ENCODE peak calls at places on chromosome 3, in nine cellular contexts. One of them, this sample, is unnamed.

GRCh38 chr3:186502138-186502941 is 41.8 kb downstream of the CRYGS start:
- DNase-seq in RWPE1: no peak
- DNase-seq in neural progenitor cell: peak; percentile 23
- DNase-seq in AG08396: no peak
- DNase-seq in left cardiac atrium: no peak
- DNase-seq in Panc1: no peak
- DNase-seq in ovary: no peak
- DNase-seq in skeletal muscle cell: no peak
- DNase-seq in NCI-H460: no peak
- DNase-seq in this sample: no peak

GRCh38 chr3:159453036-159453435 is 535.6 kb upstream of the IL12A start:
- DNase-seq in RWPE1: no peak
- DNase-seq in neural progenitor cell: no peak
- DNase-seq in AG08396: no peak
- DNase-seq in left cardiac atrium: no peak
- DNase-seq in Panc1: no peak
- DNase-seq in ovary: no peak
- DNase-seq in skeletal muscle cell: no peak
- DNase-seq in NCI-H460: no peak
- DNase-seq in this sample: no peak

GRCh38 chr3:88189361-88189810 is 39.6 kb downstream of the C3orf38 start:
- DNase-seq in RWPE1: no peak
- DNase-seq in neural progenitor cell: no peak
- DNase-seq in AG08396: no peak
- DNase-seq in left cardiac atrium: no peak
- DNase-seq in Panc1: no peak
- DNase-seq in ovary: no peak
- DNase-seq in skeletal muscle cell: no peak
- DNase-seq in NCI-H460: no peak
- DNase-seq in this sample: no peak

GRCh38 chr3:105938101-105938500 is 69.3 kb upstream of the CBLB start:
- DNase-seq in RWPE1: no peak
- DNase-seq in neural progenitor cell: no peak
- DNase-seq in AG08396: peak; percentile 46
- DNase-seq in left cardiac atrium: no peak
- DNase-seq in Panc1: no peak
- DNase-seq in ovary: no peak
- DNase-seq in skeletal muscle cell: peak; percentile 43
- DNase-seq in NCI-H460: no peak
- DNase-seq in this sample: peak; percentile 77

GRCh38 chr3:141858312-141858711 is 18.1 kb upstream of the ATP1B3 start:
- DNase-seq in RWPE1: no peak
- DNase-seq in neural progenitor cell: no peak
- DNase-seq in AG08396: no peak
- DNase-seq in left cardiac atrium: no peak
- DNase-seq in Panc1: no peak
- DNase-seq in ovary: no peak
- DNase-seq in skeletal muscle cell: no peak
- DNase-seq in NCI-H460: no peak
- DNase-seq in this sample: no peak

GRCh38 chr3:145116769-145117168 is 1044.2 kb downstream of the PLOD2 start:
- DNase-seq in RWPE1: no peak
- DNase-seq in neural progenitor cell: no peak
- DNase-seq in AG08396: no peak
- DNase-seq in left cardiac atrium: no peak
- DNase-seq in Panc1: no peak
- DNase-seq in ovary: no peak
- DNase-seq in skeletal muscle cell: no peak
- DNase-seq in NCI-H460: no peak
- DNase-seq in this sample: no peak

GRCh38 chr3:105139851-105140560 is 226.7 kb upstream of the ALCAM start:
- DNase-seq in RWPE1: no peak
- DNase-seq in neural progenitor cell: no peak
- DNase-seq in AG08396: no peak
- DNase-seq in left cardiac atrium: no peak
- DNase-seq in Panc1: no peak
- DNase-seq in ovary: no peak
- DNase-seq in skeletal muscle cell: no peak
- DNase-seq in NCI-H460: no peak
- DNase-seq in this sample: no peak

GRCh38 chr3:129623447-129624118 is 17.1 kb upstream of the PLXND1 start:
- DNase-seq in RWPE1: no peak
- DNase-seq in neural progenitor cell: no peak
- DNase-seq in AG08396: peak; percentile 2
- DNase-seq in left cardiac atrium: peak; percentile 89
- DNase-seq in Panc1: no peak
- DNase-seq in ovary: peak; percentile 52
- DNase-seq in skeletal muscle cell: no peak
- DNase-seq in NCI-H460: no peak
- DNase-seq in this sample: no peak

GRCh38 chr3:125605771-125606170 is 10.5 kb upstream of the OSBPL11 start:
- DNase-seq in RWPE1: no peak
- DNase-seq in neural progenitor cell: peak; percentile 37
- DNase-seq in AG08396: no peak
- DNase-seq in left cardiac atrium: no peak
- DNase-seq in Panc1: no peak
- DNase-seq in ovary: no peak
- DNase-seq in skeletal muscle cell: no peak
- DNase-seq in NCI-H460: no peak
- DNase-seq in this sample: no peak

GRCh38 chr3:187122261-187122660 is 17.0 kb downstream of the RPL39L start:
- DNase-seq in RWPE1: no peak
- DNase-seq in neural progenitor cell: no peak
- DNase-seq in AG08396: no peak
- DNase-seq in left cardiac atrium: no peak
- DNase-seq in Panc1: no peak
- DNase-seq in ovary: no peak
- DNase-seq in skeletal muscle cell: no peak
- DNase-seq in NCI-H460: no peak
- DNase-seq in this sample: peak; percentile 48

GRCh38 chr3:14143271-14143605 is 18.4 kb downstream of the TMEM43 start:
- DNase-seq in RWPE1: no peak
- DNase-seq in neural progenitor cell: no peak
- DNase-seq in AG08396: no peak
- DNase-seq in left cardiac atrium: no peak
- DNase-seq in Panc1: no peak
- DNase-seq in ovary: no peak
- DNase-seq in skeletal muscle cell: no peak
- DNase-seq in NCI-H460: no peak
- DNase-seq in this sample: peak; percentile 66

GRCh38 chr3:156160653-156161052 is 40.3 kb downstream of the KCNAB1 start:
- DNase-seq in RWPE1: no peak
- DNase-seq in neural progenitor cell: no peak
- DNase-seq in AG08396: no peak
- DNase-seq in left cardiac atrium: no peak
- DNase-seq in Panc1: no peak
- DNase-seq in ovary: no peak
- DNase-seq in skeletal muscle cell: no peak
- DNase-seq in NCI-H460: no peak
- DNase-seq in this sample: no peak

GRCh38 chr3:159635047-159635641 is 353.5 kb upstream of the IL12A start:
- DNase-seq in RWPE1: peak; percentile 26
- DNase-seq in neural progenitor cell: no peak
- DNase-seq in AG08396: no peak
- DNase-seq in left cardiac atrium: no peak
- DNase-seq in Panc1: no peak
- DNase-seq in ovary: no peak
- DNase-seq in skeletal muscle cell: no peak
- DNase-seq in NCI-H460: no peak
- DNase-seq in this sample: peak; percentile 83

GRCh38 chr3:4754180-4755086 is 224.8 kb upstream of the BHLHE40 start:
- DNase-seq in RWPE1: no peak
- DNase-seq in neural progenitor cell: no peak
- DNase-seq in AG08396: no peak
- DNase-seq in left cardiac atrium: no peak
- DNase-seq in Panc1: no peak
- DNase-seq in ovary: no peak
- DNase-seq in skeletal muscle cell: no peak
- DNase-seq in NCI-H460: no peak
- DNase-seq in this sample: no peak

GRCh38 chr3:45881031-45882022 is 5.0 kb upstream of the CCR9 start:
- DNase-seq in RWPE1: peak; percentile 30
- DNase-seq in neural progenitor cell: no peak
- DNase-seq in AG08396: peak; percentile 14
- DNase-seq in left cardiac atrium: peak; percentile 23
- DNase-seq in Panc1: no peak
- DNase-seq in ovary: no peak
- DNase-seq in skeletal muscle cell: no peak
- DNase-seq in NCI-H460: no peak
- DNase-seq in this sample: no peak

GRCh38 chr3:69051796-69052566 is at the start of gene TMF1:
- DNase-seq in RWPE1: peak; percentile 94
- DNase-seq in neural progenitor cell: peak; percentile 99
- DNase-seq in AG08396: peak; percentile 96
- DNase-seq in left cardiac atrium: peak; percentile 99
- DNase-seq in Panc1: peak; percentile 89
- DNase-seq in ovary: peak; percentile 98
- DNase-seq in skeletal muscle cell: peak; percentile 97
- DNase-seq in NCI-H460: peak; percentile 95
- DNase-seq in this sample: peak; percentile 98

GRCh38 chr3:108322352-108322751 is 26.0 kb downstream of the HHLA2 start:
- DNase-seq in RWPE1: no peak
- DNase-seq in neural progenitor cell: no peak
- DNase-seq in AG08396: no peak
- DNase-seq in left cardiac atrium: no peak
- DNase-seq in Panc1: no peak
- DNase-seq in ovary: no peak
- DNase-seq in skeletal muscle cell: no peak
- DNase-seq in NCI-H460: no peak
- DNase-seq in this sample: no peak

GRCh38 chr3:190012314-190012782 is 108.3 kb downstream of the P3H2 start:
- DNase-seq in RWPE1: peak; percentile 72
- DNase-seq in neural progenitor cell: peak; percentile 13
- DNase-seq in AG08396: peak; percentile 17
- DNase-seq in left cardiac atrium: no peak
- DNase-seq in Panc1: peak; percentile 83
- DNase-seq in ovary: no peak
- DNase-seq in skeletal muscle cell: no peak
- DNase-seq in NCI-H460: no peak
- DNase-seq in this sample: no peak